ENCODE peak calls at places on chromosomes 6 and 20, in seven cellular contexts. One of them, this sample, is unnamed.

GRCh38 chr6:79416931-79417330 is 120.3 kb downstream of the LCA5 start:
- DNase-seq in NCI-H774: no peak
- DNase-seq in kidney glomerular epithelial cell: no peak
- DNase-seq in stimulated activated CD4-positive, alpha-beta T cell treated with anti-CD3 and anti-CD28 coated beads, Interleukin-12 subunit alpha, Interleukin-12 subunit beta, amount 100 ng/mL, for 4 hours: no peak
- DNase-seq in BJ: no peak
- DNase-seq in activated T-helper 1 cell treated with anti-CD3 and anti-CD28 coated beads, Interleukin-2, amount 50 U/mL, for 16 hours: no peak
- DNase-seq in HT1080: no peak
- DNase-seq in this sample: no peak

GRCh38 chr6:136012198-136012884 is 160.8 kb downstream of the PDE7B start:
- DNase-seq in BJ: no peak
- DNase-seq in kidney glomerular epithelial cell: peak
- DNase-seq in HT1080: peak
- DNase-seq in stimulated activated CD4-positive, alpha-beta T cell treated with anti-CD3 and anti-CD28 coated beads, Interleukin-12 subunit alpha, Interleukin-12 subunit beta, amount 100 ng/mL, for 4 hours: no peak
- DNase-seq in NCI-H774: no peak
- DNase-seq in activated T-helper 1 cell treated with anti-CD3 and anti-CD28 coated beads, Interleukin-2, amount 50 U/mL, for 16 hours: no peak
- DNase-seq in this sample: no peak

GRCh38 chr20:43243672-43244269 is 54.1 kb upstream of the PTPRT start:
- DNase-seq in NCI-H774: peak
- DNase-seq in kidney glomerular epithelial cell: no peak
- DNase-seq in HT1080: peak
- DNase-seq in stimulated activated CD4-positive, alpha-beta T cell treated with anti-CD3 and anti-CD28 coated beads, Interleukin-12 subunit alpha, Interleukin-12 subunit beta, amount 100 ng/mL, for 4 hours: no peak
- DNase-seq in activated T-helper 1 cell treated with anti-CD3 and anti-CD28 coated beads, Interleukin-2, amount 50 U/mL, for 16 hours: no peak
- DNase-seq in BJ: no peak
- DNase-seq in this sample: peak

GRCh38 chr6:134123666-134124208 is 71.3 kb upstream of the SLC2A12 start:
- DNase-seq in BJ: peak
- DNase-seq in HT1080: peak
- DNase-seq in NCI-H774: peak
- DNase-seq in kidney glomerular epithelial cell: peak
- DNase-seq in activated T-helper 1 cell treated with anti-CD3 and anti-CD28 coated beads, Interleukin-2, amount 50 U/mL, for 16 hours: no peak
- DNase-seq in stimulated activated CD4-positive, alpha-beta T cell treated with anti-CD3 and anti-CD28 coated beads, Interleukin-12 subunit alpha, Interleukin-12 subunit beta, amount 100 ng/mL, for 4 hours: no peak
- DNase-seq in this sample: peak

GRCh38 chr20:43492101-43492500 is 15.4 kb upstream of the L3MBTL1 start:
- DNase-seq in activated T-helper 1 cell treated with anti-CD3 and anti-CD28 coated beads, Interleukin-2, amount 50 U/mL, for 16 hours: no peak
- DNase-seq in NCI-H774: no peak
- DNase-seq in BJ: no peak
- DNase-seq in HT1080: no peak
- DNase-seq in stimulated activated CD4-positive, alpha-beta T cell treated with anti-CD3 and anti-CD28 coated beads, Interleukin-12 subunit alpha, Interleukin-12 subunit beta, amount 100 ng/mL, for 4 hours: no peak
- DNase-seq in kidney glomerular epithelial cell: no peak
- DNase-seq in this sample: no peak

GRCh38 chr6:119314894-119315272 is 34.7 kb downstream of the MAN1A1 start:
- DNase-seq in stimulated activated CD4-positive, alpha-beta T cell treated with anti-CD3 and anti-CD28 coated beads, Interleukin-12 subunit alpha, Interleukin-12 subunit beta, amount 100 ng/mL, for 4 hours: no peak
- DNase-seq in NCI-H774: no peak
- DNase-seq in BJ: no peak
- DNase-seq in activated T-helper 1 cell treated with anti-CD3 and anti-CD28 coated beads, Interleukin-2, amount 50 U/mL, for 16 hours: no peak
- DNase-seq in HT1080: no peak
- DNase-seq in kidney glomerular epithelial cell: no peak
- DNase-seq in this sample: no peak

GRCh38 chr6:85394853-85395538 is 54.9 kb upstream of the NT5E start:
- DNase-seq in NCI-H774: no peak
- DNase-seq in stimulated activated CD4-positive, alpha-beta T cell treated with anti-CD3 and anti-CD28 coated beads, Interleukin-12 subunit alpha, Interleukin-12 subunit beta, amount 100 ng/mL, for 4 hours: no peak
- DNase-seq in activated T-helper 1 cell treated with anti-CD3 and anti-CD28 coated beads, Interleukin-2, amount 50 U/mL, for 16 hours: no peak
- DNase-seq in HT1080: no peak
- DNase-seq in BJ: no peak
- DNase-seq in kidney glomerular epithelial cell: no peak
- DNase-seq in this sample: no peak

GRCh38 chr6:33597551-33598322 is 17.7 kb upstream of the BAK1 start:
- DNase-seq in stimulated activated CD4-positive, alpha-beta T cell treated with anti-CD3 and anti-CD28 coated beads, Interleukin-12 subunit alpha, Interleukin-12 subunit beta, amount 100 ng/mL, for 4 hours: no peak
- DNase-seq in activated T-helper 1 cell treated with anti-CD3 and anti-CD28 coated beads, Interleukin-2, amount 50 U/mL, for 16 hours: no peak
- DNase-seq in BJ: no peak
- DNase-seq in HT1080: no peak
- DNase-seq in kidney glomerular epithelial cell: no peak
- DNase-seq in NCI-H774: no peak
- DNase-seq in this sample: no peak